ENCODE peak calls at places on chromosomes 7 and 10, in nine cellular contexts. One of them, this sample, is unnamed.

GRCh38 chr10:17781856-17782255 is 27.3 kb upstream of the MRC1 start:
- DNase-seq in CD4-positive, alpha-beta T cell: no peak
- DNase-seq in psoas muscle: no peak
- DNase-seq in WTC11: no peak
- DNase-seq in fibroblast of mammary gland: no peak
- DNase-seq in RWPE1: no peak
- DNase-seq in IMR-90: no peak
- DNase-seq in mesothelial cell of epicardium: no peak
- DNase-seq in cardiac fibroblast: no peak
- DNase-seq in this sample: no peak

GRCh38 chr10:50360486-50360885 is 109.2 kb upstream of the ASAH2 start:
- DNase-seq in CD4-positive, alpha-beta T cell: no peak
- DNase-seq in psoas muscle: no peak
- DNase-seq in WTC11: no peak
- DNase-seq in fibroblast of mammary gland: peak
- DNase-seq in RWPE1: no peak
- DNase-seq in IMR-90: peak
- DNase-seq in mesothelial cell of epicardium: no peak
- DNase-seq in cardiac fibroblast: peak
- DNase-seq in this sample: no peak

GRCh38 chr7:117274951-117275350 is 47.9 kb downstream of the WNT2 start:
- DNase-seq in CD4-positive, alpha-beta T cell: no peak
- DNase-seq in psoas muscle: no peak
- DNase-seq in WTC11: no peak
- DNase-seq in fibroblast of mammary gland: peak
- DNase-seq in RWPE1: no peak
- DNase-seq in IMR-90: peak
- DNase-seq in mesothelial cell of epicardium: no peak
- DNase-seq in cardiac fibroblast: no peak
- DNase-seq in this sample: no peak

GRCh38 chr7:24911213-24911603 is 68.8 kb downstream of the OSBPL3 start:
- DNase-seq in CD4-positive, alpha-beta T cell: no peak
- DNase-seq in psoas muscle: no peak
- DNase-seq in WTC11: no peak
- DNase-seq in fibroblast of mammary gland: no peak
- DNase-seq in RWPE1: no peak
- DNase-seq in IMR-90: no peak
- DNase-seq in mesothelial cell of epicardium: no peak
- DNase-seq in cardiac fibroblast: peak
- DNase-seq in this sample: no peak

GRCh38 chr7:101986335-101986734 is 168.9 kb downstream of the CUX1 start:
- DNase-seq in CD4-positive, alpha-beta T cell: no peak
- DNase-seq in psoas muscle: no peak
- DNase-seq in WTC11: no peak
- DNase-seq in fibroblast of mammary gland: no peak
- DNase-seq in RWPE1: peak
- DNase-seq in IMR-90: peak
- DNase-seq in mesothelial cell of epicardium: no peak
- DNase-seq in cardiac fibroblast: peak
- DNase-seq in this sample: no peak

GRCh38 chr10:109837384-109837783 is 85.9 kb downstream of the XPNPEP1 start:
- DNase-seq in CD4-positive, alpha-beta T cell: no peak
- DNase-seq in psoas muscle: no peak
- DNase-seq in WTC11: no peak
- DNase-seq in fibroblast of mammary gland: no peak
- DNase-seq in RWPE1: no peak
- DNase-seq in IMR-90: no peak
- DNase-seq in mesothelial cell of epicardium: no peak
- DNase-seq in cardiac fibroblast: no peak
- DNase-seq in this sample: no peak

GRCh38 chr10:131825150-131825907 is 75.5 kb upstream of the PPP2R2D start:
- DNase-seq in CD4-positive, alpha-beta T cell: no peak
- DNase-seq in psoas muscle: no peak
- DNase-seq in WTC11: peak
- DNase-seq in fibroblast of mammary gland: no peak
- DNase-seq in RWPE1: no peak
- DNase-seq in IMR-90: no peak
- DNase-seq in mesothelial cell of epicardium: no peak
- DNase-seq in cardiac fibroblast: no peak
- DNase-seq in this sample: no peak

GRCh38 chr7:66105263-66105748 is 9.3 kb upstream of the CRCP start:
- DNase-seq in CD4-positive, alpha-beta T cell: no peak
- DNase-seq in psoas muscle: no peak
- DNase-seq in WTC11: no peak
- DNase-seq in fibroblast of mammary gland: no peak
- DNase-seq in RWPE1: no peak
- DNase-seq in IMR-90: no peak
- DNase-seq in mesothelial cell of epicardium: no peak
- DNase-seq in cardiac fibroblast: no peak
- DNase-seq in this sample: no peak

GRCh38 chr10:109976657-109977056 is 31.1 kb upstream of the ADD3 start:
- DNase-seq in CD4-positive, alpha-beta T cell: no peak
- DNase-seq in psoas muscle: no peak
- DNase-seq in WTC11: no peak
- DNase-seq in fibroblast of mammary gland: no peak
- DNase-seq in RWPE1: no peak
- DNase-seq in IMR-90: no peak
- DNase-seq in mesothelial cell of epicardium: no peak
- DNase-seq in cardiac fibroblast: no peak
- DNase-seq in this sample: no peak

GRCh38 chr7:106386958-106387357 is 102.2 kb upstream of the NAMPT start:
- DNase-seq in CD4-positive, alpha-beta T cell: no peak
- DNase-seq in psoas muscle: no peak
- DNase-seq in WTC11: no peak
- DNase-seq in fibroblast of mammary gland: no peak
- DNase-seq in RWPE1: no peak
- DNase-seq in IMR-90: no peak
- DNase-seq in mesothelial cell of epicardium: no peak
- DNase-seq in cardiac fibroblast: no peak
- DNase-seq in this sample: no peak

GRCh38 chr10:1141701-1142100 is 85.5 kb downstream of the WDR37 start:
- DNase-seq in CD4-positive, alpha-beta T cell: no peak
- DNase-seq in psoas muscle: no peak
- DNase-seq in WTC11: no peak
- DNase-seq in fibroblast of mammary gland: no peak
- DNase-seq in RWPE1: no peak
- DNase-seq in IMR-90: no peak
- DNase-seq in mesothelial cell of epicardium: no peak
- DNase-seq in cardiac fibroblast: no peak
- DNase-seq in this sample: no peak

GRCh38 chr10:97498076-97498840 is at the start of gene MMS19:
- DNase-seq in CD4-positive, alpha-beta T cell: peak
- DNase-seq in psoas muscle: peak
- DNase-seq in WTC11: peak
- DNase-seq in fibroblast of mammary gland: peak
- DNase-seq in RWPE1: peak
- DNase-seq in IMR-90: peak
- DNase-seq in mesothelial cell of epicardium: peak
- DNase-seq in cardiac fibroblast: peak
- DNase-seq in this sample: peak
- TF ChIP-seq CTCF in CD4-positive, alpha-beta T cell: no peak
- TF ChIP-seq CTCF in psoas muscle: no peak
- TF ChIP-seq CTCF in WTC11: no peak
- TF ChIP-seq CTCF in fibroblast of mammary gland: no peak
- TF ChIP-seq CTCF in RWPE1: no peak
- TF ChIP-seq CTCF in IMR-90: no peak
- TF ChIP-seq CTCF in mesothelial cell of epicardium: peak
- TF ChIP-seq CTCF in cardiac fibroblast: no peak
- TF ChIP-seq CTCF in this sample: peak

GRCh38 chr7:158354861-158355260 is 232.8 kb downstream of the PTPRN2 start:
- DNase-seq in CD4-positive, alpha-beta T cell: no peak
- DNase-seq in psoas muscle: no peak
- DNase-seq in WTC11: no peak
- DNase-seq in fibroblast of mammary gland: no peak
- DNase-seq in RWPE1: no peak
- DNase-seq in IMR-90: no peak
- DNase-seq in mesothelial cell of epicardium: no peak
- DNase-seq in cardiac fibroblast: no peak
- DNase-seq in this sample: no peak

GRCh38 chr7:158357106-158357897 is 230.3 kb downstream of the PTPRN2 start:
- DNase-seq in CD4-positive, alpha-beta T cell: no peak
- DNase-seq in psoas muscle: no peak
- DNase-seq in WTC11: no peak
- DNase-seq in fibroblast of mammary gland: no peak
- DNase-seq in RWPE1: no peak
- DNase-seq in IMR-90: no peak
- DNase-seq in mesothelial cell of epicardium: no peak
- DNase-seq in cardiac fibroblast: no peak
- DNase-seq in this sample: peak

GRCh38 chr7:158353606-158354570 is 233.7 kb downstream of the PTPRN2 start:
- DNase-seq in CD4-positive, alpha-beta T cell: no peak
- DNase-seq in psoas muscle: no peak
- DNase-seq in WTC11: peak
- DNase-seq in fibroblast of mammary gland: peak
- DNase-seq in RWPE1: peak
- DNase-seq in IMR-90: no peak
- DNase-seq in mesothelial cell of epicardium: no peak
- DNase-seq in cardiac fibroblast: peak
- DNase-seq in this sample: peak

GRCh38 chr7:158356454-158356853 is 231.2 kb downstream of the PTPRN2 start:
- DNase-seq in CD4-positive, alpha-beta T cell: no peak
- DNase-seq in psoas muscle: no peak
- DNase-seq in WTC11: no peak
- DNase-seq in fibroblast of mammary gland: no peak
- DNase-seq in RWPE1: no peak
- DNase-seq in IMR-90: no peak
- DNase-seq in mesothelial cell of epicardium: no peak
- DNase-seq in cardiac fibroblast: no peak
- DNase-seq in this sample: peak

DNA sequence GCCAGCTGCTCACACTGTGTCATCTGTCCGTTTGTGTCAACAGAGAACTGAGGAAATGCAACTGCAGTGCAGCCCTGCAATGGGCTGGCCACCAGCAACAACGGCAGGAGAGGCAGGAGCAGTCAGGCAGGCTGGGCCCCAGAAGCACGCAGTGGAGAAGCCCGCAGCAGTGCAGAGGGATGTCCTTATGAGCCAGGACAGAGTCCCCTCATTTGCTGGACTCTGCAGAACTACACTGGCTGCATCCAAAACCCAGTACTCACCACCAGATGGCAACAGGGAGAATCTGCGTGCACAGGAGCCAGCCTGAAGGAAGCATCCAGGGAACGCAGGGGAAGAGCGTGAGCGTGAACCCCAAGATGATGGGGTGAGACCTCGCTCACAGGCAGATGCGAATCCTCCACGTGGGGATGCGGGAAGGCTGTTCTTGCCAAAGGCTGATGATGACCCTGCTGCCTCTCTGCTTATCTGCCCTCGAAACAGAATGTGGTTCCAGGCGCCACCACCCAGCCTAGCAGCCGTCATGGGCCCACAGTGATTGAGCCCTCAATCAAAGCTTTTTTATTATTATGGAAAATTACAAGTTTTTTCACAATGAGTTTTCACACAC is 232.1 kb downstream of the PTPRN2 start:
- DNase-seq in CD4-positive, alpha-beta T cell: no peak
- DNase-seq in psoas muscle: no peak
- DNase-seq in WTC11: peak
- DNase-seq in fibroblast of mammary gland: no peak
- DNase-seq in RWPE1: no peak
- DNase-seq in IMR-90: no peak
- DNase-seq in mesothelial cell of epicardium: no peak
- DNase-seq in cardiac fibroblast: no peak
- DNase-seq in this sample: peak
- TF ChIP-seq CTCF in CD4-positive, alpha-beta T cell: no peak
- TF ChIP-seq CTCF in psoas muscle: no peak
- TF ChIP-seq CTCF in WTC11: peak
- TF ChIP-seq CTCF in fibroblast of mammary gland: no peak
- TF ChIP-seq CTCF in RWPE1: peak
- TF ChIP-seq CTCF in IMR-90: no peak
- TF ChIP-seq CTCF in mesothelial cell of epicardium: no peak
- TF ChIP-seq CTCF in cardiac fibroblast: peak
- TF ChIP-seq CTCF in this sample: peak

GRCh38 chr10:78259394-78259793 is 225.7 kb downstream of the RPS24 start:
- DNase-seq in CD4-positive, alpha-beta T cell: no peak
- DNase-seq in psoas muscle: no peak
- DNase-seq in WTC11: no peak
- DNase-seq in fibroblast of mammary gland: no peak
- DNase-seq in RWPE1: no peak
- DNase-seq in IMR-90: no peak
- DNase-seq in mesothelial cell of epicardium: no peak
- DNase-seq in cardiac fibroblast: no peak
- DNase-seq in this sample: no peak

GRCh38 chr10:78260675-78261074 is 227.0 kb downstream of the RPS24 start:
- DNase-seq in CD4-positive, alpha-beta T cell: no peak
- DNase-seq in psoas muscle: no peak
- DNase-seq in WTC11: no peak
- DNase-seq in fibroblast of mammary gland: no peak
- DNase-seq in RWPE1: no peak
- DNase-seq in IMR-90: no peak
- DNase-seq in mesothelial cell of epicardium: no peak
- DNase-seq in cardiac fibroblast: no peak
- DNase-seq in this sample: no peak

GRCh38 chr10:78258303-78259030 is 224.8 kb downstream of the RPS24 start:
- DNase-seq in CD4-positive, alpha-beta T cell: no peak
- DNase-seq in psoas muscle: no peak
- DNase-seq in WTC11: no peak
- DNase-seq in fibroblast of mammary gland: no peak
- DNase-seq in RWPE1: no peak
- DNase-seq in IMR-90: no peak
- DNase-seq in mesothelial cell of epicardium: no peak
- DNase-seq in cardiac fibroblast: no peak
- DNase-seq in this sample: no peak

GRCh38 chr10:78261291-78261690 is 227.6 kb downstream of the RPS24 start:
- DNase-seq in CD4-positive, alpha-beta T cell: no peak
- DNase-seq in psoas muscle: no peak
- DNase-seq in WTC11: no peak
- DNase-seq in fibroblast of mammary gland: no peak
- DNase-seq in RWPE1: no peak
- DNase-seq in IMR-90: no peak
- DNase-seq in mesothelial cell of epicardium: no peak
- DNase-seq in cardiac fibroblast: no peak
- DNase-seq in this sample: no peak

DNA sequence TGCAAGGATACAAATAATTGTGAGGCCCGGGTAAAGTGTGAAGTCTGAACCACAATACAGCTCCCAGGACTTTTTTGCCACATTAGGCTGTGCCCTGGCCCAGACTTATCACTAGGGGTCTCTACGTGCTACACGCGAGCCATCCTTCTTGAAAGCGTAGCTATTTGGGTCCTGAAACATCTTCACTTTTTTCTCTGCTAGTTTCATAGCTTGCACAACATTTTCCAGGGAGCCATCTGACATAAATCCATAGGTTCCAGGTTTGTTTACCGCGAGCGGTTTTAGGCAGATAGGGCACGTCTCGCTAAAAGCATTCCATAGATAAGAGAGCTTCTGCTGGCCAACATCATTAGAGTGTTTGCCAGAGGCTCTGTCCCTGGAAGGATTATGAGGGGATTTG is 226.5 kb downstream of the RPS24 start:
- DNase-seq in CD4-positive, alpha-beta T cell: no peak
- DNase-seq in psoas muscle: no peak
- DNase-seq in WTC11: no peak
- DNase-seq in fibroblast of mammary gland: no peak
- DNase-seq in RWPE1: no peak
- DNase-seq in IMR-90: peak
- DNase-seq in mesothelial cell of epicardium: peak
- DNase-seq in cardiac fibroblast: peak
- DNase-seq in this sample: no peak
- TF ChIP-seq CTCF in CD4-positive, alpha-beta T cell: no peak
- TF ChIP-seq CTCF in psoas muscle: no peak
- TF ChIP-seq CTCF in WTC11: no peak
- TF ChIP-seq CTCF in fibroblast of mammary gland: no peak
- TF ChIP-seq CTCF in RWPE1: no peak
- TF ChIP-seq CTCF in IMR-90: peak
- TF ChIP-seq CTCF in mesothelial cell of epicardium: no peak
- TF ChIP-seq CTCF in cardiac fibroblast: no peak
- TF ChIP-seq CTCF in this sample: peak

GRCh38 chr7:83005410-83005809 is 157.3 kb downstream of the PCLO start:
- DNase-seq in CD4-positive, alpha-beta T cell: no peak
- DNase-seq in psoas muscle: no peak
- DNase-seq in WTC11: no peak
- DNase-seq in fibroblast of mammary gland: no peak
- DNase-seq in RWPE1: no peak
- DNase-seq in IMR-90: no peak
- DNase-seq in mesothelial cell of epicardium: no peak
- DNase-seq in cardiac fibroblast: peak
- DNase-seq in this sample: no peak
- TF ChIP-seq CTCF in CD4-positive, alpha-beta T cell: no peak
- TF ChIP-seq CTCF in psoas muscle: no peak
- TF ChIP-seq CTCF in WTC11: peak
- TF ChIP-seq CTCF in fibroblast of mammary gland: no peak
- TF ChIP-seq CTCF in RWPE1: no peak
- TF ChIP-seq CTCF in IMR-90: no peak
- TF ChIP-seq CTCF in mesothelial cell of epicardium: peak
- TF ChIP-seq CTCF in cardiac fibroblast: peak
- TF ChIP-seq CTCF in this sample: peak